ENCODE peak calls at places on chromosomes 4 and X, in nine cellular contexts. E, Q, Y, N, B, R, S, T and V are unnamed samples.

GRCh38 chr4:114378306-114378903 is 220.2 kb upstream of the UGT8 start:
- DNase-seq in E (no peak), Q (no peak), Y (peak; percentile 24), N (no peak), B (peak; percentile 32), R (no peak), S (no peak), T (no peak), V (peak; percentile 38)

GRCh38 chr4:8260656-8261111 is 8.9 kb upstream of the HTRA3 start:
- DNase-seq in E (no peak), Q (no peak), Y (peak; percentile 61), N (peak; percentile 39), B (peak; percentile 47), R (peak; percentile 67), S (no peak), T (no peak), V (no peak)

GRCh38 chr4:98232202-98232601 is 29.0 kb upstream of the RAP1GDS1 start:
- DNase-seq in E (no peak), Q (no peak), Y (no peak), N (no peak), B (no peak), R (no peak), S (no peak), T (no peak), V (peak; percentile 16)

GRCh38 chr4:77007358-77008230 is 58.0 kb downstream of the SEPTIN11 start:
- DNase-seq in E (no peak), Q (no peak), Y (peak; percentile 87), N (no peak), B (peak; percentile 64), R (no peak), S (no peak), T (no peak), V (no peak)

GRCh38 chrX:145729635-145730034 is 88.0 kb upstream of the SLITRK2 start:
- DNase-seq in E (no peak), Q (no peak), Y (peak; percentile 49), N (no peak), B (no peak), R (no peak), S (no peak), T (no peak), V (peak; percentile 5)

GRCh38 chr4:1232661-1233621 is 16.0 kb downstream of the CTBP1 start:
- DNase-seq in E (peak; percentile 62), Q (peak; percentile 85), Y (peak; percentile 80), N (no peak), B (no peak), R (peak; percentile 28), S (no peak), T (no peak), V (no peak)

GRCh38 chr4:121155893-121156292 is 8.2 kb downstream of the TNIP3 start:
- DNase-seq in E (no peak), Q (no peak), Y (peak; percentile 85), N (no peak), B (peak; percentile 67), R (no peak), S (peak; percentile 8), T (no peak), V (peak; percentile 62)

GRCh38 chrX:55714111-55714510 is 3.4 kb upstream of the RRAGB start:
- DNase-seq in E (no peak), Q (no peak), Y (no peak), N (no peak), B (no peak), R (no peak), S (no peak), T (no peak), V (no peak)

GRCh38 chr4:25862411-25863346 is at the start of gene SEL1L3:
- DNase-seq in E (peak; percentile 84), Q (peak; percentile 86), Y (no peak), N (peak; percentile 80), B (no peak), R (peak; percentile 33), S (peak; percentile 14), T (peak; percentile 53), V (peak; percentile 30)

GRCh38 chr4:48575964-48576363 is 85.9 kb downstream of the ZAR1 start:
- DNase-seq in E (no peak), Q (no peak), Y (peak; percentile 81), N (no peak), B (no peak), R (no peak), S (no peak), T (no peak), V (no peak)

GRCh38 chr4:26404597-26405323 is 83.9 kb downstream of the RBPJ start:
- DNase-seq in E (no peak), Q (no peak), Y (no peak), N (no peak), B (no peak), R (no peak), S (no peak), T (no peak), V (no peak)

GRCh38 chr4:3307891-3308575 is 15.2 kb downstream of the RGS12 start:
- DNase-seq in E (no peak), Q (peak; percentile 67), Y (no peak), N (no peak), B (no peak), R (no peak), S (no peak), T (no peak), V (no peak)

GRCh38 chrX:129795584-129795983 is 15.8 kb downstream of the SASH3 start:
- DNase-seq in E (no peak), Q (no peak), Y (no peak), N (no peak), B (no peak), R (no peak), S (no peak), T (no peak), V (no peak)

GRCh38 chrX:129791336-129791735 is 11.6 kb downstream of the SASH3 start:
- DNase-seq in E (no peak), Q (no peak), Y (no peak), N (no peak), B (no peak), R (no peak), S (no peak), T (no peak), V (no peak)

GRCh38 chrX:129791961-129792570 is 12.3 kb downstream of the SASH3 start:
- DNase-seq in E (no peak), Q (no peak), Y (no peak), N (no peak), B (no peak), R (no peak), S (no peak), T (no peak), V (no peak)

GRCh38 chrX:129792586-129793291 is 13.0 kb downstream of the SASH3 start:
- DNase-seq in E (no peak), Q (no peak), Y (no peak), N (no peak), B (no peak), R (no peak), S (no peak), T (no peak), V (no peak)

DNA sequence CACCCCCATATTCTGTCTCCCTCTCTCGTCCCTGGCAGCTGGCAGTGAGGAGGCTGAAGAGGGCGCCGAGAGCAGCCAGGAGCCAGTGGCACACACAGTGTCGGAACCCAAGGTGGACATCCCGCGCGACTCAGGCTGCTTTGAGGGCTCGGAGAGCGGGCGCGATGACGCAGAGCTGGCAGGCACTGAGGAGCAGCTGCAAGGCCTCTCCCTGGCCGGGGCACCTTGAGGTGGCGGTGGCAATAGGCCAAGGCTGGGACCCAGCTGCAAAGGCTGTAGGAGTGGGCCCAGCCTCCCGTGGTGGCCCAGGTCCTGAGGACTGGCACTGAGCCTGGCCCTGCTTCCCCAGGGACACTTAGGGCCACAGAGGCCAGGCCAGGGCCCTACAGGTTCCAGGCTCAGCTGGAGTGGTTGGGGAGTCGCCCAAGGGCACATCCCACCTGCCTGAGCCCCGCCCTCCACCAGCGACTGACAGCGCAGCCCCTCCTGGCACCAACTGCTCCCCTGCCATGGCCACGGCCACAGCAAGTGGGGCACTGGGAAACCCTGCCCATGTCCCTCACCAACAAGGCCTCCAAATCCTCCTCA is 13.9 kb downstream of the SASH3 start:
- DNase-seq in E (no peak), Q (no peak), Y (no peak), N (no peak), B (no peak), R (no peak), S (no peak), T (no peak), V (no peak)
- TF ChIP-seq CTCF in E (no peak), Q (no peak), Y (no peak), N (no peak), B (no peak), R (no peak), S (no peak), T (no peak), V (no peak)

GRCh38 chrX:5233830-5234229 is 994.8 kb downstream of the NLGN4X start:
- DNase-seq in E (no peak), Q (no peak), Y (no peak), N (no peak), B (no peak), R (no peak), S (no peak), T (no peak), V (no peak)

GRCh38 chrX:5236749-5237148 is 991.9 kb downstream of the NLGN4X start:
- DNase-seq in E (no peak), Q (no peak), Y (no peak), N (no peak), B (no peak), R (no peak), S (no peak), T (no peak), V (no peak)

GRCh38 chrX:5236096-5236495 is 992.6 kb downstream of the NLGN4X start:
- DNase-seq in E (no peak), Q (no peak), Y (no peak), N (no peak), B (peak; percentile 6), R (no peak), S (peak; percentile 1), T (peak; percentile 10), V (no peak)
- TF ChIP-seq CTCF in E (no peak), Q (no peak), Y (no peak), N (no peak), B (peak; percentile 13), R (no peak), S (no peak), T (peak; percentile 63), V (no peak)

DNA sequence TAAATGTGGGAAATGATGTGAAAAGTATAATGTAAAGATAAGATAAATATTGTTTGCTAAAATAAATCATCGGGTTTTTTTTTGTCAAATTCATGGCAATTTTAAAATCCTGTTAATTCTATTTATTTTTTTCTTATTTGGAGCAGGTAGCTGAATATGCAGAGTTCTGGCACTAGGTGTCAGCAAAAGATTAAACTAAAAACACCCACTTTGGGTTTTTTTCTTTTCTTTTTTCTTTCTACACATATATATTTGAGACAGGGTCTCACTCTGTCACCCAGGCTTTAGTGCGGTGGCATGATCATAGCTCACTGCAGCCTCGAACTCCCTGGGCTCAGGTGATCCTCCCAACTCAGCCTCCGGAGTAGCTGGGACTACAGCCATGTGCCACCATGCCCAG is 6.9 kb upstream of the RAP2C start:
- DNase-seq in E (no peak), Q (no peak), Y (no peak), N (no peak), B (no peak), R (no peak), S (no peak), T (no peak), V (no peak)
- TF ChIP-seq CTCF in E (no peak), Q (no peak), Y (peak; percentile 40), N (no peak), B (peak; percentile 48), R (peak; percentile 18), S (peak; percentile 50), T (peak; percentile 69), V (peak; percentile 34)

DNA sequence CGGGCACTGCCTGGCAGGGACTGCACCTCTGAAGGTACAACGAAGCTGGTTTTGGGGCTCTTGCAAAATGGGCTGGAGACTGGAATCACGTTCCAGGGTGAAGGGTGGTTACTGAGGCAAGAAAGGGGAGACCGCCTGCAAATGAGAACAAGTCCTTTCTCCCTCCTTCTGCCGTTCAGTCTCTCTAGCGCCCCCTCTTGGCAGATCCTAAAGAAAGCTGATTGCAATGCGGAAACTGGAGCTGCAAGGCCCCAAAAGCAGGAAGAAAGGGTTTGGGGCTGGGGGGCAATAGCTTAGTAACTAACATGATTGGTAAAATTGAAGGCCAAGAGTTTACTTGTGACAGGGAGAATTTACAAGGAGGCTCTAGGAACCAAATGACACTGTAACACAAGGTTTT is 222.6 kb upstream of the HAND2 start:
- DNase-seq in E (no peak), Q (no peak), Y (no peak), N (peak; percentile 31), B (peak; percentile 3), R (no peak), S (no peak), T (no peak), V (no peak)
- TF ChIP-seq CTCF in E (peak; percentile 34), Q (peak; percentile 20), Y (peak; percentile 46), N (peak; percentile 30), B (peak; percentile 72), R (no peak), S (no peak), T (peak; percentile 48), V (peak; percentile 13)